ENCODE peak calls at places on chromosomes 7 and 10, in ten cellular contexts. J, O, V, A, Y, U, Z, Q, S and L are unnamed samples.

GRCh38 chr7:132030161-132030568 is 473.7 kb upstream of the PODXL start:
- DNase-seq in J (no peak), O (no peak), V (no peak), A (no peak), Y (no peak), U (peak), Z (no peak), Q (no peak), S (no peak), L (no peak)

GRCh38 chr7:102253076-102253972 is 33.3 kb upstream of the SH2B2 start:
- DNase-seq in J (no peak), O (no peak), V (no peak), A (no peak), Y (no peak), U (no peak), Z (no peak), Q (no peak), S (no peak), L (no peak)

GRCh38 chr7:148156248-148156647 is 434.3 kb upstream of the C7orf33 start:
- DNase-seq in J (no peak), O (no peak), V (no peak), A (no peak), Y (no peak), U (no peak), Z (no peak), Q (no peak), S (no peak), L (no peak)

GRCh38 chr10:102870221-102870620 is 951 bp downstream of the AS3MT start:
- DNase-seq in J (no peak), O (no peak), V (no peak), A (no peak), Y (no peak), U (no peak), Z (no peak), Q (no peak), S (peak), L (no peak)

GRCh38 chr7:155996718-155997059 is 184.4 kb upstream of the SHH start:
- DNase-seq in J (no peak), O (no peak), V (no peak), A (no peak), Y (no peak), U (no peak), Z (no peak), Q (no peak), S (no peak), L (no peak)

GRCh38 chr10:42875792-42876191 is 93.2 kb downstream of the BMS1 start:
- DNase-seq in J (peak), O (peak), V (no peak), A (no peak), Y (no peak), U (no peak), Z (no peak), Q (peak), S (no peak), L (no peak)

GRCh38 chr7:74542558-74543117 is 88.9 kb downstream of the GTF2IRD1 start:
- DNase-seq in J (no peak), O (no peak), V (no peak), A (no peak), Y (no peak), U (peak), Z (no peak), Q (no peak), S (no peak), L (no peak)

GRCh38 chr10:43922335-43923280 is 273.9 kb upstream of the ZNF32 start:
- DNase-seq in J (no peak), O (no peak), V (no peak), A (no peak), Y (no peak), U (no peak), Z (no peak), Q (no peak), S (peak), L (no peak)

GRCh38 chr7:137983308-137984008 is 18.4 kb downstream of the CREB3L2 start:
- DNase-seq in J (no peak), O (no peak), V (no peak), A (no peak), Y (no peak), U (no peak), Z (no peak), Q (no peak), S (no peak), L (no peak)

GRCh38 chr10:4748726-4749443 is 77.1 kb upstream of the AKR1E2 start:
- DNase-seq in J (no peak), O (no peak), V (no peak), A (no peak), Y (no peak), U (no peak), Z (no peak), Q (no peak), S (no peak), L (no peak)

GRCh38 chr10:123135415-123136141 is at the start of gene HMX3:
- DNase-seq in J (no peak), O (peak), V (no peak), A (peak), Y (peak), U (no peak), Z (peak), Q (no peak), S (peak), L (no peak)